ENCODE peak calls at places on chromosomes 11 and 22, in nine cellular contexts. One of them, this sample, is unnamed.

GRCh38 chr22:47191630-47192105 is 429.2 kb downstream of the TBC1D22A start:
- DNase-seq in Peyer's patch: no peak
- DNase-seq in body of pancreas: no peak
- DNase-seq in breast epithelium: no peak
- DNase-seq in adrenal gland: no peak
- DNase-seq in A549: no peak
- DNase-seq in esophagus squamous epithelium: no peak
- DNase-seq in ovary: no peak
- DNase-seq in HCT116: no peak
- DNase-seq in this sample: no peak

GRCh38 chr11:13970986-13971385 is 8.5 kb downstream of the SPON1 start:
- DNase-seq in Peyer's patch: no peak
- DNase-seq in body of pancreas: peak
- DNase-seq in breast epithelium: no peak
- DNase-seq in adrenal gland: no peak
- DNase-seq in A549: peak
- DNase-seq in esophagus squamous epithelium: no peak
- DNase-seq in ovary: no peak
- DNase-seq in HCT116: peak
- DNase-seq in this sample: no peak

GRCh38 chr11:69252494-69252845 is 41.5 kb upstream of the MYEOV start:
- DNase-seq in Peyer's patch: no peak
- DNase-seq in body of pancreas: no peak
- DNase-seq in breast epithelium: no peak
- DNase-seq in adrenal gland: no peak
- DNase-seq in A549: no peak
- DNase-seq in esophagus squamous epithelium: no peak
- DNase-seq in ovary: no peak
- DNase-seq in HCT116: no peak
- DNase-seq in this sample: no peak

GRCh38 chr11:84922212-84922805 is 704.8 kb downstream of the DLG2 start:
- DNase-seq in Peyer's patch: no peak
- DNase-seq in body of pancreas: no peak
- DNase-seq in breast epithelium: no peak
- DNase-seq in adrenal gland: no peak
- DNase-seq in A549: no peak
- DNase-seq in esophagus squamous epithelium: no peak
- DNase-seq in ovary: no peak
- DNase-seq in HCT116: no peak
- DNase-seq in this sample: no peak

GRCh38 chr11:77789731-77790476 is 30.6 kb downstream of the RSF1 start:
- DNase-seq in Peyer's patch: no peak
- DNase-seq in body of pancreas: no peak
- DNase-seq in breast epithelium: no peak
- DNase-seq in adrenal gland: no peak
- DNase-seq in A549: no peak
- DNase-seq in esophagus squamous epithelium: no peak
- DNase-seq in ovary: no peak
- DNase-seq in HCT116: no peak
- DNase-seq in this sample: no peak

GRCh38 chr11:131099013-131099412 is 182.7 kb upstream of the SNX19 start:
- DNase-seq in Peyer's patch: no peak
- DNase-seq in body of pancreas: no peak
- DNase-seq in breast epithelium: no peak
- DNase-seq in adrenal gland: no peak
- DNase-seq in A549: peak
- DNase-seq in esophagus squamous epithelium: no peak
- DNase-seq in ovary: no peak
- DNase-seq in HCT116: no peak
- DNase-seq in this sample: no peak

GRCh38 chr11:116548286-116548685 is 224.5 kb downstream of the BUD13 start:
- DNase-seq in Peyer's patch: no peak
- DNase-seq in body of pancreas: no peak
- DNase-seq in breast epithelium: no peak
- DNase-seq in adrenal gland: no peak
- DNase-seq in A549: no peak
- DNase-seq in esophagus squamous epithelium: no peak
- DNase-seq in ovary: no peak
- DNase-seq in HCT116: no peak
- DNase-seq in this sample: no peak

GRCh38 chr11:114183041-114183511 is 113.1 kb upstream of the NNMT start:
- DNase-seq in Peyer's patch: peak
- DNase-seq in body of pancreas: peak
- DNase-seq in breast epithelium: no peak
- DNase-seq in adrenal gland: no peak
- DNase-seq in A549: no peak
- DNase-seq in esophagus squamous epithelium: no peak
- DNase-seq in ovary: peak
- DNase-seq in HCT116: no peak
- DNase-seq in this sample: no peak

GRCh38 chr22:29167032-29167911 is 38.4 kb upstream of the EMID1 start:
- DNase-seq in Peyer's patch: peak
- DNase-seq in body of pancreas: no peak
- DNase-seq in breast epithelium: no peak
- DNase-seq in adrenal gland: no peak
- DNase-seq in A549: no peak
- DNase-seq in esophagus squamous epithelium: no peak
- DNase-seq in ovary: no peak
- DNase-seq in HCT116: no peak
- DNase-seq in this sample: no peak

GRCh38 chr11:117126223-117126965 is 17.7 kb upstream of the PAFAH1B2 start:
- DNase-seq in Peyer's patch: no peak
- DNase-seq in body of pancreas: no peak
- DNase-seq in breast epithelium: no peak
- DNase-seq in adrenal gland: no peak
- DNase-seq in A549: no peak
- DNase-seq in esophagus squamous epithelium: no peak
- DNase-seq in ovary: no peak
- DNase-seq in HCT116: no peak
- DNase-seq in this sample: peak

DNA sequence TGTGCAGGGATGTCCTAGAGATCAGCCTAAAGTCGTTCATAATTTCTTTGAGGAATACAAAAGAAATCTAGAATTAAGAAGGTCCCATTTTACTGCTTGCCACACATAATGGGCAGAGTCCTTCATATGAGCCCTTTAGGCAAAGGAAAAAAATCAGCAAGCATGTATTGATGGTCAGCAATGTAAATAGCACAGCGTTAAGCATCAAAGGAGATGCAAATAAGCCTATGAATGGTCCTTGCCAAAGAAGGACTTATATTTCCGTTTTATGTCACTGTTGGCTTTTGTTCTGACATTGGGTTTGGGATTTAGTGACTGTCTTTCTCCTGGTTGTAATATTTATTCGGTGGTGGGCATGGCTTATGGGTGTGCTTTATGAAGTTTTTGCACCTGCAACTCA is 69.8 kb downstream of the CD44 start:
- DNase-seq in Peyer's patch: no peak
- DNase-seq in body of pancreas: no peak
- DNase-seq in breast epithelium: no peak
- DNase-seq in adrenal gland: no peak
- DNase-seq in A549: no peak
- DNase-seq in esophagus squamous epithelium: no peak
- DNase-seq in ovary: no peak
- DNase-seq in HCT116: no peak
- DNase-seq in this sample: no peak
- TF ChIP-seq POLR2A in Peyer's patch: no peak
- TF ChIP-seq POLR2A in body of pancreas: no peak
- TF ChIP-seq POLR2A in breast epithelium: no peak
- TF ChIP-seq POLR2A in adrenal gland: no peak
- TF ChIP-seq POLR2A in A549: no peak
- TF ChIP-seq POLR2A in esophagus squamous epithelium: no peak
- TF ChIP-seq POLR2A in ovary: no peak
- TF ChIP-seq POLR2A in HCT116: no peak
- TF ChIP-seq POLR2A in this sample: no peak

GRCh38 chr22:39109361-39109760 is 12.3 kb downstream of the APOBEC3H start:
- DNase-seq in Peyer's patch: no peak
- DNase-seq in body of pancreas: no peak
- DNase-seq in breast epithelium: no peak
- DNase-seq in adrenal gland: no peak
- DNase-seq in A549: no peak
- DNase-seq in esophagus squamous epithelium: no peak
- DNase-seq in ovary: no peak
- DNase-seq in HCT116: no peak
- DNase-seq in this sample: no peak
- TF ChIP-seq CTCF in Peyer's patch: no peak
- TF ChIP-seq CTCF in body of pancreas: no peak
- TF ChIP-seq CTCF in breast epithelium: no peak
- TF ChIP-seq CTCF in adrenal gland: no peak
- TF ChIP-seq CTCF in A549: no peak
- TF ChIP-seq CTCF in esophagus squamous epithelium: no peak
- TF ChIP-seq CTCF in ovary: no peak
- TF ChIP-seq CTCF in HCT116: no peak
- TF ChIP-seq CTCF in this sample: no peak

GRCh38 chr11:2885676-2886081 is at the start of gene CDKN1C:
- DNase-seq in Peyer's patch: peak
- DNase-seq in body of pancreas: peak
- DNase-seq in breast epithelium: peak
- DNase-seq in adrenal gland: peak
- DNase-seq in A549: peak
- DNase-seq in esophagus squamous epithelium: no peak
- DNase-seq in ovary: peak
- DNase-seq in HCT116: peak
- DNase-seq in this sample: peak

GRCh38 chr11:2885017-2885675 is 429 bp downstream of the CDKN1C start:
- DNase-seq in Peyer's patch: no peak
- DNase-seq in body of pancreas: peak
- DNase-seq in breast epithelium: no peak
- DNase-seq in adrenal gland: peak
- DNase-seq in A549: peak
- DNase-seq in esophagus squamous epithelium: no peak
- DNase-seq in ovary: peak
- DNase-seq in HCT116: no peak
- DNase-seq in this sample: no peak

GRCh38 chr11:2883717-2884423 is 1.7 kb downstream of the CDKN1C start:
- DNase-seq in Peyer's patch: no peak
- DNase-seq in body of pancreas: no peak
- DNase-seq in breast epithelium: no peak
- DNase-seq in adrenal gland: peak
- DNase-seq in A549: no peak
- DNase-seq in esophagus squamous epithelium: no peak
- DNase-seq in ovary: peak
- DNase-seq in HCT116: no peak
- DNase-seq in this sample: no peak

GRCh38 chr11:2882681-2883110 is 2.9 kb downstream of the CDKN1C start:
- DNase-seq in Peyer's patch: no peak
- DNase-seq in body of pancreas: no peak
- DNase-seq in breast epithelium: no peak
- DNase-seq in adrenal gland: no peak
- DNase-seq in A549: no peak
- DNase-seq in esophagus squamous epithelium: no peak
- DNase-seq in ovary: no peak
- DNase-seq in HCT116: no peak
- DNase-seq in this sample: no peak

DNA sequence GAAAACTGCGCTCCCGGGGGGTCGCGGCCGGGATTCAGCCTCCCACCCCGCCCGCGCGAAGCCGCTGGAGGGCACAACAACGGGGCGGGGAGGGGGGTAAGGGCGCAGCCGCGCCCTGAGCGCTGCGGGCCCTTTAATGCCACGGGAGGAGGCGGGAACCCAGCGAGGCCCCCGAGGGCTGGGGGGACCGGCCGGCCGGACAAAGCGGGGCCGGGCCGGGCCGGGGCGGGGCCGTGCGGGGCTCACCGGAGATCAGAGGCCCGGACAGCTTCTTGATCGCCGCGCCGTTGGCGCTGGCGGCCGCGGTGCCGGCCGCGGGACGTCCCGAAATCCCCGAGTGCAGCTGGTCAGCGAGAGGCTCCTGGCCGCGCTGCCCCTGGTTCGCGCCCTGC is 1.2 kb downstream of the CDKN1C start:
- DNase-seq in Peyer's patch: no peak
- DNase-seq in body of pancreas: peak
- DNase-seq in breast epithelium: no peak
- DNase-seq in adrenal gland: peak
- DNase-seq in A549: no peak
- DNase-seq in esophagus squamous epithelium: no peak
- DNase-seq in ovary: peak
- DNase-seq in HCT116: no peak
- DNase-seq in this sample: no peak
- TF ChIP-seq POLR2A in Peyer's patch: no peak
- TF ChIP-seq POLR2A in body of pancreas: no peak
- TF ChIP-seq POLR2A in breast epithelium: no peak
- TF ChIP-seq POLR2A in adrenal gland: no peak
- TF ChIP-seq POLR2A in A549: no peak
- TF ChIP-seq POLR2A in esophagus squamous epithelium: peak
- TF ChIP-seq POLR2A in ovary: no peak
- TF ChIP-seq POLR2A in HCT116: no peak
- TF ChIP-seq POLR2A in this sample: no peak

GRCh38 chr22:27197618-27198017 is 540.2 kb downstream of the MIAT start:
- DNase-seq in Peyer's patch: no peak
- DNase-seq in body of pancreas: no peak
- DNase-seq in breast epithelium: no peak
- DNase-seq in adrenal gland: no peak
- DNase-seq in A549: peak
- DNase-seq in esophagus squamous epithelium: no peak
- DNase-seq in ovary: no peak
- DNase-seq in HCT116: no peak
- DNase-seq in this sample: no peak

GRCh38 chr22:27196483-27196882 is 539.1 kb downstream of the MIAT start:
- DNase-seq in Peyer's patch: no peak
- DNase-seq in body of pancreas: no peak
- DNase-seq in breast epithelium: no peak
- DNase-seq in adrenal gland: no peak
- DNase-seq in A549: no peak
- DNase-seq in esophagus squamous epithelium: no peak
- DNase-seq in ovary: no peak
- DNase-seq in HCT116: no peak
- DNase-seq in this sample: no peak

GRCh38 chr22:27198518-27199035 is 541.2 kb downstream of the MIAT start:
- DNase-seq in Peyer's patch: no peak
- DNase-seq in body of pancreas: no peak
- DNase-seq in breast epithelium: no peak
- DNase-seq in adrenal gland: no peak
- DNase-seq in A549: no peak
- DNase-seq in esophagus squamous epithelium: no peak
- DNase-seq in ovary: no peak
- DNase-seq in HCT116: no peak
- DNase-seq in this sample: no peak

GRCh38 chr22:27195516-27195915 is 538.1 kb downstream of the MIAT start:
- DNase-seq in Peyer's patch: no peak
- DNase-seq in body of pancreas: no peak
- DNase-seq in breast epithelium: no peak
- DNase-seq in adrenal gland: no peak
- DNase-seq in A549: no peak
- DNase-seq in esophagus squamous epithelium: no peak
- DNase-seq in ovary: no peak
- DNase-seq in HCT116: no peak
- DNase-seq in this sample: no peak

DNA sequence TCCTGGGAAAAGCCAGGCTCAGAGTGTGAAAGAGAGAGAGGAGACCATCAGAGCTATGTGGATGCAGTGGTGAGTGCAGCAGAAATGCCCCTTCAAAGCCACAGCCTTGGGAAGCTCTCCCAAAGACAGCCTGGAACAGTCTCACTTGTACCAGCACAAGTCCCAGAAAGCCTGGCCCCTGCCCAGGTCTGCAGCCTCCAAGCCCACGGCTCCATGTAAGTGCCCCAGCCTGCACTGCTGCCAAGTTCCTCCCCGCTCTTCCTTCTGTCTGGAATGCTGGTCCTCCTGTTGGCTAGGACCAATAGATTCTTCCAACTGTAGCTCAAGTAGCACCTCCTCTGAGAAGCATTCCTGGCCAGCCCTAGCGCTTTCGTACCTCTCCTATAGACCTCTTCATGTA is 539.7 kb downstream of the MIAT start:
- DNase-seq in Peyer's patch: no peak
- DNase-seq in body of pancreas: no peak
- DNase-seq in breast epithelium: no peak
- DNase-seq in adrenal gland: no peak
- DNase-seq in A549: no peak
- DNase-seq in esophagus squamous epithelium: no peak
- DNase-seq in ovary: no peak
- DNase-seq in HCT116: no peak
- DNase-seq in this sample: no peak
- TF ChIP-seq CTCF in Peyer's patch: no peak
- TF ChIP-seq CTCF in body of pancreas: no peak
- TF ChIP-seq CTCF in breast epithelium: no peak
- TF ChIP-seq CTCF in adrenal gland: no peak
- TF ChIP-seq CTCF in A549: no peak
- TF ChIP-seq CTCF in esophagus squamous epithelium: no peak
- TF ChIP-seq CTCF in ovary: no peak
- TF ChIP-seq CTCF in HCT116: no peak
- TF ChIP-seq CTCF in this sample: no peak